ENCODE peak calls at places on chromosome 14, in eight cellular contexts. I, B, M, V, E, O, A and P are unnamed samples.

GRCh38 chr14:23146423-23146910 is 27.4 kb upstream of the CEBPE start:
- DNase-seq in I (no peak), B (no peak), M (no peak), V (no peak), E (no peak), O (no peak), A (peak), P (no peak)

GRCh38 chr14:33229269-33229924 is 290.7 kb downstream of the NPAS3 start:
- DNase-seq in I (no peak), B (no peak), M (no peak), V (no peak), E (no peak), O (no peak), A (no peak), P (no peak)

GRCh38 chr14:95137164-95137803 is 20.0 kb downstream of the DICER1 start:
- DNase-seq in I (no peak), B (no peak), M (no peak), V (no peak), E (no peak), O (no peak), A (no peak), P (no peak)

GRCh38 chr14:101705733-101706508 is 55.6 kb upstream of the PPP2R5C start:
- DNase-seq in I (no peak), B (peak), M (peak), V (peak), E (peak), O (no peak), A (peak), P (peak)

GRCh38 chr14:55129428-55130193 is 559 bp downstream of the LGALS3 start:
- DNase-seq in I (no peak), B (peak), M (peak), V (peak), E (peak), O (no peak), A (peak), P (peak)

GRCh38 chr14:92501891-92502351 is 11.7 kb upstream of the RIN3 start:
- DNase-seq in I (no peak), B (no peak), M (no peak), V (no peak), E (no peak), O (no peak), A (peak), P (no peak)

GRCh38 chr14:72574687-72575086 is 319.2 kb downstream of the DPF3 start:
- DNase-seq in I (no peak), B (no peak), M (no peak), V (no peak), E (no peak), O (no peak), A (no peak), P (no peak)

GRCh38 chr14:59870277-59871165 is at the start of gene RTN1:
- DNase-seq in I (no peak), B (no peak), M (peak), V (no peak), E (peak), O (peak), A (peak), P (peak)

GRCh38 chr14:72024043-72024407 is 91.8 kb downstream of the RGS6 start:
- DNase-seq in I (no peak), B (no peak), M (no peak), V (peak), E (peak), O (no peak), A (peak), P (no peak)

GRCh38 chr14:73717998-73718741 is 4.0 kb upstream of the PNMA1 start:
- DNase-seq in I (no peak), B (no peak), M (no peak), V (no peak), E (peak), O (no peak), A (peak), P (no peak)

GRCh38 chr14:68397371-68397779 is 395.5 kb downstream of the ZFP36L1 start:
- DNase-seq in I (no peak), B (no peak), M (peak), V (no peak), E (no peak), O (no peak), A (no peak), P (peak)

GRCh38 chr14:91911474-91912032 is 35.9 kb downstream of the FBLN5 start:
- DNase-seq in I (no peak), B (peak), M (no peak), V (peak), E (peak), O (no peak), A (peak), P (no peak)

GRCh38 chr14:31336646-31337045 is 83.7 kb downstream of the HEATR5A start:
- DNase-seq in I (no peak), B (no peak), M (no peak), V (no peak), E (no peak), O (peak), A (no peak), P (no peak)

GRCh38 chr14:59463773-59464650 is 1.2 kb downstream of the GPR135 start:
- DNase-seq in I (no peak), B (no peak), M (no peak), V (no peak), E (peak), O (no peak), A (peak), P (peak)

GRCh38 chr14:88866305-88866704 is 41.9 kb downstream of the TTC8 start:
- DNase-seq in I (no peak), B (no peak), M (no peak), V (no peak), E (peak), O (peak), A (no peak), P (no peak)

GRCh38 chr14:72736348-72736747 is 157.6 kb downstream of the DPF3 start:
- DNase-seq in I (no peak), B (no peak), M (no peak), V (no peak), E (peak), O (peak), A (no peak), P (no peak)

GRCh38 chr14:58765375-58765774 is 127.6 kb downstream of the DACT1 start:
- DNase-seq in I (no peak), B (no peak), M (no peak), V (no peak), E (no peak), O (no peak), A (no peak), P (peak)

GRCh38 chr14:75422169-75422568 is 5.7 kb upstream of the JDP2 start:
- DNase-seq in I (no peak), B (no peak), M (no peak), V (no peak), E (no peak), O (peak), A (no peak), P (no peak)

GRCh38 chr14:38994721-38995120 is 108.3 kb downstream of the SEC23A start:
- DNase-seq in I (no peak), B (no peak), M (no peak), V (no peak), E (no peak), O (no peak), A (no peak), P (no peak)

GRCh38 chr14:89445252-89445973 is 28.4 kb upstream of the FOXN3 start:
- DNase-seq in I (no peak), B (no peak), M (no peak), V (peak), E (no peak), O (no peak), A (no peak), P (no peak)

GRCh38 chr14:54207476-54207875 is 189.3 kb upstream of the CDKN3 start:
- DNase-seq in I (no peak), B (no peak), M (no peak), V (no peak), E (no peak), O (no peak), A (no peak), P (no peak)

GRCh38 chr14:95774265-95775160 is 60.6 kb upstream of the TCL1A start:
- DNase-seq in I (peak), B (peak), M (no peak), V (peak), E (peak), O (no peak), A (peak), P (no peak)

GRCh38 chr14:90397401-90398314 is 829 bp downstream of the CALM1 start:
- DNase-seq in I (no peak), B (peak), M (peak), V (peak), E (peak), O (no peak), A (peak), P (peak)

GRCh38 chr14:34794941-34795340 is 80.2 kb downstream of the BAZ1A start:
- DNase-seq in I (no peak), B (no peak), M (no peak), V (no peak), E (no peak), O (no peak), A (no peak), P (no peak)

GRCh38 chr14:63174760-63175191 is 29.5 kb upstream of the RHOJ start:
- DNase-seq in I (peak), B (no peak), M (no peak), V (no peak), E (peak), O (peak), A (no peak), P (no peak)

GRCh38 chr14:74906923-74907620 is 16.0 kb downstream of the RPS6KL1 start:
- DNase-seq in I (no peak), B (no peak), M (no peak), V (no peak), E (peak), O (no peak), A (peak), P (no peak)

GRCh38 chr14:57982161-57982560 is 116.3 kb upstream of the SLC35F4 start:
- DNase-seq in I (no peak), B (no peak), M (no peak), V (no peak), E (no peak), O (no peak), A (no peak), P (no peak)

GRCh38 chr14:94469261-94469660 is 6.7 kb downstream of the SERPINA9 start:
- DNase-seq in I (no peak), B (no peak), M (no peak), V (no peak), E (no peak), O (no peak), A (no peak), P (no peak)

GRCh38 chr14:104972301-104973211 is 5.6 kb downstream of the AHNAK2 start:
- DNase-seq in I (no peak), B (no peak), M (peak), V (no peak), E (no peak), O (no peak), A (peak), P (peak)

GRCh38 chr14:28264306-28264705 is 502.3 kb upstream of the FOXG1 start:
- DNase-seq in I (no peak), B (no peak), M (no peak), V (no peak), E (no peak), O (no peak), A (no peak), P (no peak)

GRCh38 chr14:31307198-31307597 is 99.6 kb upstream of the HECTD1 start:
- DNase-seq in I (no peak), B (no peak), M (no peak), V (no peak), E (no peak), O (no peak), A (no peak), P (no peak)

GRCh38 chr14:104874571-104875411 is 9.7 kb downstream of the CEP170B start:
- DNase-seq in I (no peak), B (no peak), M (no peak), V (no peak), E (no peak), O (no peak), A (no peak), P (no peak)

GRCh38 chr14:104245075-104245474 is 106.7 kb downstream of the KIF26A start:
- DNase-seq in I (no peak), B (no peak), M (no peak), V (no peak), E (no peak), O (no peak), A (no peak), P (no peak)

GRCh38 chr14:101289911-101290310 is 271.4 kb upstream of the DIO3 start:
- DNase-seq in I (no peak), B (no peak), M (no peak), V (no peak), E (no peak), O (no peak), A (no peak), P (no peak)

GRCh38 chr14:50064993-50065392 is 51.4 kb downstream of the VCPKMT start:
- DNase-seq in I (no peak), B (peak), M (no peak), V (peak), E (no peak), O (no peak), A (no peak), P (no peak)

GRCh38 chr14:101078105-101078891 is 174.8 kb upstream of the RTL1 start:
- DNase-seq in I (no peak), B (no peak), M (no peak), V (no peak), E (no peak), O (no peak), A (peak), P (no peak)